ENCODE peak calls at places on chromosomes 16 and 17, in seven cellular contexts. C is CD8-positive, alpha-beta memory T cell; X is spleen; O is upper lobe of right lung; J is GM23248; Z is ovary; A is effector memory CD4-positive, alpha-beta T cell. L is an unnamed sample.

GRCh38 chr17:42586514-42587230 is 9.1 kb upstream of the PSMC3IP start:
- DNase-seq in C (no peak), X (no peak), O (peak; percentile 39), J (no peak), Z (peak; percentile 3), A (no peak), L (no peak)

GRCh38 chr17:64281962-64282752 is 19.1 kb upstream of the TEX2 start:
- DNase-seq in C (peak; percentile 34), X (peak; percentile 80), O (no peak), J (peak; percentile 87), Z (peak; percentile 57), A (peak; percentile 2), L (peak; percentile 16)

GRCh38 chr16:24041834-24042631 is 206.2 kb downstream of the PRKCB start:
- DNase-seq in C (peak; percentile 68), X (peak; percentile 84), O (peak; percentile 67), J (peak; percentile 80), Z (no peak), A (peak; percentile 50), L (peak; percentile 49)

GRCh38 chr17:80103061-80103481 is 1.7 kb downstream of the GAA start:
- DNase-seq in C (no peak), X (peak; percentile 67), O (no peak), J (no peak), Z (no peak), A (no peak), L (no peak)

GRCh38 chr17:49515196-49515770 is 20.2 kb downstream of the NGFR start:
- DNase-seq in C (no peak), X (peak; percentile 81), O (peak; percentile 85), J (peak; percentile 94), Z (peak; percentile 96), A (no peak), L (no peak)

GRCh38 chr16:69566437-69567030 is 768 bp downstream of the NFAT5 start:
- DNase-seq in C (no peak), X (peak; percentile 90), O (peak; percentile 77), J (peak; percentile 88), Z (peak; percentile 69), A (no peak), L (peak; percentile 23)

GRCh38 chr16:77812856-77813523 is 24.6 kb downstream of the VAT1L start:
- DNase-seq in C (no peak), X (no peak), O (no peak), J (peak; percentile 60), Z (no peak), A (no peak), L (no peak)

GRCh38 chr17:44039829-44040635 is 25.3 kb upstream of the TMEM101 start:
- DNase-seq in C (no peak), X (no peak), O (no peak), J (peak; percentile 57), Z (no peak), A (no peak), L (no peak)

DNA sequence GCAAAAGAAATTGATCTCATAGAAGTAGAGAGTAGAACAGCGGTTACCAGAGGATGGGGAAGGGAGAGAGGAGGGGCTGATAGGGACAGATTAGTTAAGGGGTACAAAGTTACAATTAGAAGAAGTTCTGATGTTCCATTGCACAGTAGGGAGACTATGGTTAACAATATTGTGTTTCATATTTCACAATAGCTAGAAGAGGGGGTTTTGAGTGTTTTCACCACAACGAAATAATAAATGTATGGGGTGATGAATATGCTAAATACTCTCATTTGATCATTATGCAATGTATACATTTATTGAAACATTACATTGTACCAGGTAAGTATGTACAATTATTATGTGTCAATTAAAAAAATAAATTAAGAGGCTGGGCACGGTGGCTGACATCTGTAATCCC is 291.2 kb upstream of the KCNJ16 start:
- DNase-seq in C (no peak), X (no peak), O (no peak), J (no peak), Z (no peak), A (no peak), L (no peak)
- H3K9me3 ChIP-seq in C (no peaks in the 10 kb centered on the region), X (peaks cover 13% of the 10 kb centered on the region), O (no peaks in the 10 kb centered on the region), J (no peaks in the 10 kb centered on the region), Z (no peaks in the 10 kb centered on the region), A (no peaks in the 10 kb centered on the region), L (no peaks in the 10 kb centered on the region)

GRCh38 chr16:35409503-35409902 is 1950.1 kb downstream of the TP53TG3F start:
- DNase-seq in C (no peak), X (no peak), O (no peak), J (no peak), Z (no peak), A (no peak), L (no peak)

GRCh38 chr16:35414563-35414962 is 1955.2 kb downstream of the TP53TG3F start:
- DNase-seq in C (no peak), X (no peak), O (peak; percentile 60), J (no peak), Z (no peak), A (no peak), L (no peak)

GRCh38 chr16:35411156-35411555 is 1951.7 kb downstream of the TP53TG3F start:
- DNase-seq in C (no peak), X (no peak), O (no peak), J (no peak), Z (no peak), A (no peak), L (no peak)

GRCh38 chr16:35414139-35414538 is 1954.7 kb downstream of the TP53TG3F start:
- DNase-seq in C (no peak), X (no peak), O (no peak), J (no peak), Z (no peak), A (no peak), L (no peak)

DNA sequence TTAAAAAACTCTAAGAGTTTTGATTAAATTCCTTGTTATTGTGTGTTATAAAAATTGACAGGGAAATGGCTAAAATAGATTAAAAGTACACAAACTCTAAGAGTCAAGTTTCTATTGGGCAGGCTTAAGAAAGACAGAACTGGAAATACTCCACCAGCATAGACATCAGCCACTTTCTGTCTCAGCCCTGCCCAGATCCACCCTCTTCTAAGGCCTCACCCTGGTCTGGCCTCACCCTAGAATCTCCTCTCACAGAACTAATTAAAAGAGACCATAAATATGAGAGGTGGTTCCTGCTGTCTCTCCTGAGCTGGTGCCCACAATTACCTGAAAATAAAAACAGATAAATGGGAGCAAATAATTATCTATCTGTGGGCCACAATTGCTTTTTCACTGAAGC is 1951.0 kb downstream of the TP53TG3F start:
- DNase-seq in C (no peak), X (no peak), O (no peak), J (no peak), Z (no peak), A (no peak), L (no peak)
- H3K9me3 ChIP-seq in C (peaks cover 4% of the 10 kb centered on the region), X (peaks cover 47% of the 10 kb centered on the region), O (no peaks in the 10 kb centered on the region), J (no peaks in the 10 kb centered on the region), Z (no peaks in the 10 kb centered on the region), A (no peaks in the 10 kb centered on the region), L (no peaks in the 10 kb centered on the region)

DNA sequence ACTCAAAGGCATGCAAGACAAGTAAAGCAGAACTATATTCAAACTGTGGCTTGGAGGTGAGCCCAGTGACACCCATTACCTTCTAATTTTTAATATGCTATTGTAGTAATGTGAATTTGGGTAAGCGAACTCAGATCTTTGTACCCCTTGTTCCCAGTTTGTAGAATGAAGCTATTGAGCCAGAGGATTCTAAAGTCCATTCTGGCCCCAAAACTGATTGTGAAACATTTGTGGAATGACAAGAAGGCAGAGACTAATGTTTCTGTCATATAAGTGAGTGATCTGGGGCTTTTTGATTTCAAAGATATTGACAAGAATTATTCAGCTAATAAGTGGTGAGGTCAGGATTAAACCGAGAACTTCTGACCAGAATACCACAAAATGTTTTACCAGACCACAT is 283.8 kb upstream of the CA10 start:
- DNase-seq in C (no peak), X (no peak), O (no peak), J (no peak), Z (no peak), A (no peak), L (no peak)
- H3K9me3 ChIP-seq in C (no peaks in the 10 kb centered on the region), X (no peaks in the 10 kb centered on the region), O (no peaks in the 10 kb centered on the region), J (no peaks in the 10 kb centered on the region), Z (no peaks in the 10 kb centered on the region), A (no peaks in the 10 kb centered on the region), L (no peaks in the 10 kb centered on the region)

DNA sequence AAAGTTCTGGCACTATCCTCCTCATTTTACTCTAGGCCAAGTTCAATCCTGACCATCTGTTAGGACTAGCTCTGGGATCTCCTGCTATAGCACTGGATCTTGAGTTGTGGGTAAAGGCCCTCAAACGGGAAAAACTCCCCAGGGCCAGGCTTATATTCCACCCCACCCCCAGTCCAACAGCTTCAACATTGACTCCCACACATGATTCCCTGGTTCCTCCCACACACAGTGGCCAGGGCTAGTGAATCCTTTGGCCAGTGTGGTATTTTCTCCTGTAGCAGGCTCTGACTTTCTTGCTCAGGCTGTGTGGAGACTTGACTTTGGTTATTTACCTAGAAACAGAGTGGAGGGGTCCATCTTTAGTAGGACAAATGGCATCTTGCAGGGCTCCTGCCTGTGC is 10.3 kb upstream of the AKAP10 start:
- DNase-seq in C (no peak), X (no peak), O (no peak), J (no peak), Z (no peak), A (no peak), L (no peak)
- H3K9me3 ChIP-seq in C (no peaks in the 10 kb centered on the region), X (no peaks in the 10 kb centered on the region), O (no peaks in the 10 kb centered on the region), J (no peaks in the 10 kb centered on the region), Z (no peaks in the 10 kb centered on the region), A (no peaks in the 10 kb centered on the region), L (no peaks in the 10 kb centered on the region)

DNA sequence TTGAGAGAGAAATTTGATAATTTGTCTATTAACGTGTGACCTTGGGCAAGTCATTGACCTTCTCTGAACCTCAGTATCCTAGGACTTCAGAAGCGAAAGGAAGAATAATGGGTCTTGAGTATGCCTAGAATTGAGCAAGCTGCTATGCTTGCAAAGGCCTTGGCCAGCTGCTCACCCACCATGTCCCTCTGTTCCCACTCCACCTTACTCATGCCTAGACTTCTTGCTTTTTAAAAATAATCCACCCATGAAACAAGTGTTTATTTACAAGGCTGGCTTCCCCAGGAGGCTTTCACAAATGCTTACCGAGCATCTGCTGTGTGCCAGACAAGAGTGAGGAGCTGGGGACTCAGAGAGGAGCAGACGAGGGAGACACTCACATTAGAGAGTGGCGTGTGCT is 590.6 kb downstream of the MAF start:
- DNase-seq in C (no peak), X (no peak), O (no peak), J (no peak), Z (no peak), A (no peak), L (no peak)
- H3K9me3 ChIP-seq in C (no peaks in the 10 kb centered on the region), X (no peaks in the 10 kb centered on the region), O (no peaks in the 10 kb centered on the region), J (no peaks in the 10 kb centered on the region), Z (no peaks in the 10 kb centered on the region), A (no peaks in the 10 kb centered on the region), L (no peaks in the 10 kb centered on the region)

DNA sequence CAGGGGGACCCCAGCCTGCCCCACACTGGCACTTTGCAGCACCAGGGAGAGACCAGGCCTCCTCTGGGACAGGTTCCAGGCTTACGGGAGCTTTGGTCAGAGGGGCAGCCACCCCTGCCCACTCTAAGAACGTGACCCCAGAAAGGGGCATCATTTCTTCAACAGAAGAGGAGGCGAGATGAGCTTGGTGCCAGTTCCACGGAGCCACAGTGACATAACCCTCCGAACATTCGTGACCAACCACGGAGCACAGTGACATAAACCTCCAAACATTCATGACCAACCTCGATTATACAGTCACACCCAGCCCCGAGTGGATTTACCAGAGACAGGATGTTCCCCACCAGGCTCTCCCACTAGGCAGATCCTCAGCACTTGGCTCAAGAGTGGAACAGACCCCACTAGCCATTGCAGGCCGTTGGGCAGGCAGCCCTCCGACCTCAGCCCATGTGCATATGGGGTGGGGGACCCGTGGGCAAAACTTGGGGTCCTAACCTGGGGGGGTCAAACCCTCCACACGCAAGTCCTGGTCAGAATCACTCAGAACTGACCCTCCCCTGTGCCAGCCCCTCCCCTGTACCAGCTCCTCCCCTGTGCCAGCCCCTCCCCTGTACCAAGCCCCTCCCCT is 112.9 kb downstream of the METRNL start:
- DNase-seq in C (no peak), X (peak; percentile 79), O (peak; percentile 61), J (peak; percentile 91), Z (peak; percentile 38), A (no peak), L (no peak)
- H3K9me3 ChIP-seq in C (no peaks in the 10 kb centered on the region), X (peaks cover 7% of the 10 kb centered on the region), O (no peaks in the 10 kb centered on the region), J (no peaks in the 10 kb centered on the region), Z (no peaks in the 10 kb centered on the region), A (no peaks in the 10 kb centered on the region), L (no peaks in the 10 kb centered on the region)

GRCh38 chr16:54351171-54351570 is 64.6 kb upstream of the IRX3 start:
- DNase-seq in C (no peak), X (no peak), O (no peak), J (no peak), Z (no peak), A (no peak), L (no peak)
- H3K9me3 ChIP-seq in C (no peaks in the 10 kb centered on the region), X (peaks cover 22% of the 10 kb centered on the region), O (no peaks in the 10 kb centered on the region), J (no peaks in the 10 kb centered on the region), Z (no peaks in the 10 kb centered on the region), A (no peaks in the 10 kb centered on the region), L (no peaks in the 10 kb centered on the region)

L was measured in T-helper 17 cell.